ENCODE peak calls at places on chromosomes 11 and 22, in seven cellular contexts. P is body of pancreas; L is ovary; K is osteoblast; T is CD8-positive, alpha-beta memory T cell; N is OCI-LY7; Q is esophagus squamous epithelium. Y is an unnamed sample.
A peak's percentile ranks its signal among the peaks of the same experiment; 100 is the strongest.

GRCh38 chr11:86755196-86755595 is 45.1 kb upstream of the PRSS23 start:
- DNase-seq in P (no peak), L (no peak), K (no peak), T (no peak), N (no peak), Q (no peak), Y (no peak)

GRCh38 chr11:44030276-44030932 is 17.4 kb upstream of the ACCSL start:
- DNase-seq in P (no peak), L (peak; percentile 78), K (peak; percentile 55), T (no peak), N (no peak), Q (no peak), Y (peak; percentile 46)

GRCh38 chr11:1336836-1337646 is 27.6 kb upstream of the TOLLIP start:
- DNase-seq in P (peak; percentile 37), L (peak; percentile 76), K (no peak), T (peak; percentile 37), N (peak; percentile 32), Q (no peak), Y (peak; percentile 92)

GRCh38 chr11:34331329-34331728 is 26.5 kb downstream of the ABTB2 start:
- DNase-seq in P (no peak), L (no peak), K (peak; percentile 85), T (no peak), N (no peak), Q (no peak), Y (no peak)

GRCh38 chr11:6843670-6844069 is 1.8 kb upstream of the OR10A5 start:
- DNase-seq in P (no peak), L (no peak), K (no peak), T (no peak), N (no peak), Q (no peak), Y (no peak)

GRCh38 chr11:108654994-108655631 is 9.8 kb upstream of the DDX10 start:
- DNase-seq in P (peak; percentile 66), L (no peak), K (peak; percentile 75), T (no peak), N (peak; percentile 70), Q (no peak), Y (no peak)

GRCh38 chr22:32206774-32207758 is 2.2 kb upstream of the RFPL2 start:
- DNase-seq in P (no peak), L (no peak), K (peak; percentile 72), T (no peak), N (peak; percentile 42), Q (no peak), Y (peak; percentile 70)

GRCh38 chr11:113862430-113862829 is 12.9 kb downstream of the USP28 start:
- DNase-seq in P (no peak), L (no peak), K (peak; percentile 75), T (no peak), N (no peak), Q (no peak), Y (peak; percentile 45)

GRCh38 chr11:112174789-112175595 is at the start of gene BCO2:
- DNase-seq in P (peak; percentile 82), L (peak; percentile 84), K (peak; percentile 79), T (peak; percentile 7), N (peak; percentile 30), Q (no peak), Y (peak; percentile 68)

GRCh38 chr22:22084089-22084711 is 101.6 kb upstream of the TOP3B start:
- DNase-seq in P (no peak), L (no peak), K (peak; percentile 75), T (no peak), N (no peak), Q (no peak), Y (no peak)

GRCh38 chr11:92852203-92852602 is 117.2 kb upstream of the MTNR1B start:
- DNase-seq in P (no peak), L (no peak), K (no peak), T (no peak), N (no peak), Q (no peak), Y (no peak)

GRCh38 chr11:66317766-66318575 is 1.1 kb upstream of the CD248 start:
- DNase-seq in P (peak; percentile 31), L (peak; percentile 74), K (peak; percentile 88), T (peak; percentile 67), N (peak; percentile 80), Q (no peak), Y (peak; percentile 77)

GRCh38 chr11:128291043-128291442 is 296.3 kb downstream of the ETS1 start:
- DNase-seq in P (no peak), L (no peak), K (no peak), T (no peak), N (peak; percentile 18), Q (no peak), Y (no peak)

GRCh38 chr11:35487532-35488078 is 37.8 kb downstream of the PAMR1 start:
- DNase-seq in P (peak; percentile 50), L (no peak), K (no peak), T (no peak), N (peak; percentile 2), Q (no peak), Y (peak; percentile 60)

GRCh38 chr11:35590412-35590811 is 27.8 kb upstream of the FJX1 start:
- DNase-seq in P (no peak), L (no peak), K (no peak), T (no peak), N (no peak), Q (no peak), Y (no peak)

GRCh38 chr11:102974552-102975280 is 19.2 kb upstream of the MMP13 start:
- DNase-seq in P (no peak), L (no peak), K (no peak), T (no peak), N (no peak), Q (no peak), Y (no peak)

GRCh38 chr22:22593964-22594656 is 35.0 kb upstream of the PRAME start:
- DNase-seq in P (peak; percentile 45), L (no peak), K (no peak), T (peak; percentile 43), N (peak; percentile 84), Q (no peak), Y (peak; percentile 73)

GRCh38 chr11:13629752-13630151 is 38.7 kb upstream of the FAR1 start:
- DNase-seq in P (no peak), L (no peak), K (no peak), T (no peak), N (no peak), Q (no peak), Y (no peak)

GRCh38 chr11:1498262-1498661 is 11.7 kb upstream of the MOB2 start:
- DNase-seq in P (no peak), L (no peak), K (no peak), T (no peak), N (no peak), Q (no peak), Y (no peak)

GRCh38 chr11:9760180-9760550 is 96.3 kb downstream of the SWAP70 start:
- DNase-seq in P (peak; percentile 48), L (peak; percentile 96), K (peak; percentile 96), T (no peak), N (no peak), Q (no peak), Y (no peak)

GRCh38 chr22:20996598-20997535 is 5.1 kb downstream of the THAP7 start:
- DNase-seq in P (no peak), L (no peak), K (peak; percentile 79), T (no peak), N (no peak), Q (no peak), Y (no peak)

GRCh38 chr11:130145975-130146776 is 13.4 kb upstream of the ST14 start:
- DNase-seq in P (peak; percentile 63), L (no peak), K (no peak), T (no peak), N (no peak), Q (no peak), Y (peak; percentile 91)

GRCh38 chr11:68890490-68891231 is 13.0 kb downstream of the MRPL21 start:
- DNase-seq in P (peak; percentile 48), L (no peak), K (peak; percentile 98), T (no peak), N (no peak), Q (no peak), Y (no peak)

GRCh38 chr11:64924910-64925284 is 408 bp downstream of the PPP2R5B start:
- DNase-seq in P (peak; percentile 41), L (no peak), K (peak; percentile 94), T (no peak), N (no peak), Q (no peak), Y (peak; percentile 83)

GRCh38 chr11:21465203-21465602 is 727.7 kb upstream of the ANO5 start:
- DNase-seq in P (no peak), L (no peak), K (no peak), T (no peak), N (no peak), Q (no peak), Y (no peak)

GRCh38 chr22:27445876-27446275 is 355.7 kb downstream of the MN1 start:
- DNase-seq in P (no peak), L (peak; percentile 70), K (no peak), T (no peak), N (no peak), Q (no peak), Y (no peak)

GRCh38 chr11:67668191-67668551 is 6.3 kb downstream of the ALDH3B2 start:
- DNase-seq in P (no peak), L (no peak), K (peak; percentile 25), T (no peak), N (peak; percentile 47), Q (no peak), Y (peak; percentile 50)

GRCh38 chr22:40204331-40205116 is 26.8 kb downstream of the TNRC6B start:
- DNase-seq in P (no peak), L (no peak), K (no peak), T (no peak), N (no peak), Q (no peak), Y (no peak)

GRCh38 chr11:31802609-31802989 is 8.5 kb downstream of the PAX6 start:
- DNase-seq in P (no peak), L (no peak), K (peak; percentile 74), T (no peak), N (no peak), Q (no peak), Y (peak; percentile 81)

GRCh38 chr11:33067294-33067693 is 27.9 kb downstream of the TCP11L1 start:
- DNase-seq in P (no peak), L (no peak), K (no peak), T (no peak), N (no peak), Q (no peak), Y (no peak)
- H3K36me3 ChIP-seq in P (peaks cover 6% of the 10 kb centered on the region), L (no peaks in the 10 kb centered on the region), K (peaks cover 43% of the 10 kb centered on the region), T (peaks cover 11% of the 10 kb centered on the region), N (peaks cover 66% of the 10 kb centered on the region), Q (peaks cover 75% of the 10 kb centered on the region), Y (peaks cover 1% of the 10 kb centered on the region)

DNA sequence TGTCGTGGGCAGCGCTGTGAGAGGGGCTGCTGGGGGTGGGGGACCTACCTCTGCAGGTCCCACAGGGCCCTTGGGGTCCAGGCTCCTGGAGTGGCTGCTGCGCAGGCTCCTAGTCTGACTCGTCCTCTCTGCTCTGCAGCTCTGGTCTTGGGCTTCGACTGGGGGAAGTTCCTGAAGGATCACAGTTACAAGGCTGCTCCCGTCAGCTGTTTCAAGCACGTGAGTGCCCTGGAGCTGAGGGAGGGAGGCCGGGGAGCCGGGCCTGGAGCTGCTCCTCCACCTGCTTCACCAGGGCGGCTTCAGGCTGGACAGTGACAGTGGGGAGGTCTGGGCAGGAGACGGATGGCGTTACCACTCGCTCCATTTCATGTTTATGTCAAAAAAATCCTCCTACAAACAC is 11.9 kb downstream of the L3MBTL2 start:
- DNase-seq in P (no peak), L (peak; percentile 66), K (peak; percentile 86), T (no peak), N (no peak), Q (no peak), Y (peak; percentile 63)
- H3K4me3 ChIP-seq in P (no peak overlapping the region), L (no peak overlapping the region), K (peak overlapping the region; percentile 59), T (no peak overlapping the region), N (no peak overlapping the region), Q (peak overlapping the region; percentile 49), Y (no peak overlapping the region)

GRCh38 chr22:45777046-45777851 is 105.6 kb downstream of the ATXN10 start:
- DNase-seq in P (no peak), L (no peak), K (no peak), T (no peak), N (peak; percentile 69), Q (no peak), Y (no peak)
- H3K36me3 ChIP-seq in P (no peaks in the 10 kb centered on the region), L (no peaks in the 10 kb centered on the region), K (peaks cover 14% of the 10 kb centered on the region), T (no peaks in the 10 kb centered on the region), N (peaks cover 8% of the 10 kb centered on the region), Q (peaks cover 7% of the 10 kb centered on the region), Y (no peaks in the 10 kb centered on the region)

GRCh38 chr11:75269367-75269660 is 28.7 kb downstream of the TPBGL start:
- DNase-seq in P (no peak), L (no peak), K (peak; percentile 10), T (no peak), N (no peak), Q (no peak), Y (no peak)
- H3K4me3 ChIP-seq in P (no peak overlapping the region), L (no peak overlapping the region), K (no peak overlapping the region), T (no peak overlapping the region), N (no peak overlapping the region), Q (no peak overlapping the region), Y (no peak overlapping the region)

Y was measured in H7.